ENCODE peak calls at places on chromosomes 3 and 15, in ten cellular contexts. One of them, this sample, is unnamed.

GRCh38 chr3:193782280-193782654 is 189.3 kb downstream of the OPA1 start:
- DNase-seq in HFFc6: no peak
- DNase-seq in stimulated activated CD4-positive, alpha-beta T cell treated with anti-CD3 and anti-CD28 coated beads, Interleukin-2, amount 100 ng/mL, for 48 hours: no peak
- DNase-seq in suprapubic skin: no peak
- DNase-seq in NCI-H510A: no peak
- DNase-seq in type B pancreatic cell: no peak
- DNase-seq in activated naive CD8-positive, alpha-beta T cell treated with anti-CD3 and anti-CD28 coated beads for 36 hours: no peak
- DNase-seq in uterus: no peak
- DNase-seq in activated T-cell treated with anti-CD3 and anti-CD28 coated beads for 48 hours: no peak
- DNase-seq in Caki2: peak; percentile 92
- DNase-seq in this sample: no peak

GRCh38 chr3:75781079-75781745 is 4.1 kb downstream of the ZNF717 start:
- DNase-seq in uterus: no peak
- DNase-seq in activated naive CD8-positive, alpha-beta T cell treated with anti-CD3 and anti-CD28 coated beads for 36 hours: no peak
- DNase-seq in type B pancreatic cell: no peak
- DNase-seq in Caki2: no peak
- DNase-seq in HFFc6: no peak
- DNase-seq in activated T-cell treated with anti-CD3 and anti-CD28 coated beads for 48 hours: no peak
- DNase-seq in stimulated activated CD4-positive, alpha-beta T cell treated with anti-CD3 and anti-CD28 coated beads, Interleukin-2, amount 100 ng/mL, for 48 hours: no peak
- DNase-seq in NCI-H510A: no peak
- DNase-seq in suprapubic skin: no peak
- DNase-seq in this sample: no peak

GRCh38 chr3:117842086-117842485 is 1132.5 kb downstream of the TUSC7 start:
- DNase-seq in HFFc6: no peak
- DNase-seq in NCI-H510A: no peak
- DNase-seq in activated T-cell treated with anti-CD3 and anti-CD28 coated beads for 48 hours: no peak
- DNase-seq in suprapubic skin: no peak
- DNase-seq in Caki2: no peak
- DNase-seq in stimulated activated CD4-positive, alpha-beta T cell treated with anti-CD3 and anti-CD28 coated beads, Interleukin-2, amount 100 ng/mL, for 48 hours: no peak
- DNase-seq in type B pancreatic cell: no peak
- DNase-seq in uterus: no peak
- DNase-seq in activated naive CD8-positive, alpha-beta T cell treated with anti-CD3 and anti-CD28 coated beads for 36 hours: no peak
- DNase-seq in this sample: no peak

GRCh38 chr3:184781801-184782200 is 30.2 kb upstream of the VPS8 start:
- DNase-seq in stimulated activated CD4-positive, alpha-beta T cell treated with anti-CD3 and anti-CD28 coated beads, Interleukin-2, amount 100 ng/mL, for 48 hours: no peak
- DNase-seq in NCI-H510A: no peak
- DNase-seq in activated T-cell treated with anti-CD3 and anti-CD28 coated beads for 48 hours: no peak
- DNase-seq in activated naive CD8-positive, alpha-beta T cell treated with anti-CD3 and anti-CD28 coated beads for 36 hours: no peak
- DNase-seq in Caki2: no peak
- DNase-seq in HFFc6: no peak
- DNase-seq in uterus: no peak
- DNase-seq in type B pancreatic cell: no peak
- DNase-seq in suprapubic skin: no peak
- DNase-seq in this sample: no peak

GRCh38 chr3:71080517-71081083 is 502.9 kb downstream of the FOXP1 start:
- DNase-seq in suprapubic skin: no peak
- DNase-seq in type B pancreatic cell: no peak
- DNase-seq in stimulated activated CD4-positive, alpha-beta T cell treated with anti-CD3 and anti-CD28 coated beads, Interleukin-2, amount 100 ng/mL, for 48 hours: no peak
- DNase-seq in activated naive CD8-positive, alpha-beta T cell treated with anti-CD3 and anti-CD28 coated beads for 36 hours: no peak
- DNase-seq in HFFc6: no peak
- DNase-seq in activated T-cell treated with anti-CD3 and anti-CD28 coated beads for 48 hours: no peak
- DNase-seq in Caki2: peak; percentile 49
- DNase-seq in uterus: no peak
- DNase-seq in NCI-H510A: no peak
- DNase-seq in this sample: no peak

GRCh38 chr3:194671511-194671899 is 486 bp downstream of the LSG1 start:
- DNase-seq in activated naive CD8-positive, alpha-beta T cell treated with anti-CD3 and anti-CD28 coated beads for 36 hours: no peak
- DNase-seq in activated T-cell treated with anti-CD3 and anti-CD28 coated beads for 48 hours: no peak
- DNase-seq in Caki2: peak; percentile 55
- DNase-seq in NCI-H510A: peak; percentile 4
- DNase-seq in suprapubic skin: no peak
- DNase-seq in HFFc6: peak; percentile 59
- DNase-seq in uterus: no peak
- DNase-seq in stimulated activated CD4-positive, alpha-beta T cell treated with anti-CD3 and anti-CD28 coated beads, Interleukin-2, amount 100 ng/mL, for 48 hours: no peak
- DNase-seq in type B pancreatic cell: no peak
- DNase-seq in this sample: no peak

GRCh38 chr15:28904541-28905303 is 18.9 kb downstream of the APBA2 start:
- DNase-seq in HFFc6: no peak
- DNase-seq in NCI-H510A: no peak
- DNase-seq in uterus: no peak
- DNase-seq in suprapubic skin: peak; percentile 26
- DNase-seq in activated T-cell treated with anti-CD3 and anti-CD28 coated beads for 48 hours: no peak
- DNase-seq in Caki2: no peak
- DNase-seq in activated naive CD8-positive, alpha-beta T cell treated with anti-CD3 and anti-CD28 coated beads for 36 hours: no peak
- DNase-seq in stimulated activated CD4-positive, alpha-beta T cell treated with anti-CD3 and anti-CD28 coated beads, Interleukin-2, amount 100 ng/mL, for 48 hours: no peak
- DNase-seq in type B pancreatic cell: no peak
- DNase-seq in this sample: no peak

GRCh38 chr3:13470894-13471574 is 9.1 kb upstream of the HDAC11 start:
- DNase-seq in type B pancreatic cell: no peak
- DNase-seq in uterus: no peak
- DNase-seq in activated T-cell treated with anti-CD3 and anti-CD28 coated beads for 48 hours: no peak
- DNase-seq in NCI-H510A: no peak
- DNase-seq in stimulated activated CD4-positive, alpha-beta T cell treated with anti-CD3 and anti-CD28 coated beads, Interleukin-2, amount 100 ng/mL, for 48 hours: no peak
- DNase-seq in activated naive CD8-positive, alpha-beta T cell treated with anti-CD3 and anti-CD28 coated beads for 36 hours: no peak
- DNase-seq in HFFc6: no peak
- DNase-seq in suprapubic skin: no peak
- DNase-seq in Caki2: peak; percentile 24
- DNase-seq in this sample: no peak

GRCh38 chr3:12986986-12987385 is 86.2 kb downstream of the IQSEC1 start:
- DNase-seq in HFFc6: no peak
- DNase-seq in stimulated activated CD4-positive, alpha-beta T cell treated with anti-CD3 and anti-CD28 coated beads, Interleukin-2, amount 100 ng/mL, for 48 hours: no peak
- DNase-seq in uterus: no peak
- DNase-seq in activated T-cell treated with anti-CD3 and anti-CD28 coated beads for 48 hours: no peak
- DNase-seq in Caki2: no peak
- DNase-seq in NCI-H510A: peak; percentile 53
- DNase-seq in type B pancreatic cell: no peak
- DNase-seq in suprapubic skin: no peak
- DNase-seq in activated naive CD8-positive, alpha-beta T cell treated with anti-CD3 and anti-CD28 coated beads for 36 hours: no peak
- DNase-seq in this sample: no peak

GRCh38 chr3:32297366-32297765 is 58.9 kb downstream of the CMTM8 start:
- DNase-seq in Caki2: no peak
- DNase-seq in activated T-cell treated with anti-CD3 and anti-CD28 coated beads for 48 hours: peak; percentile 46
- DNase-seq in type B pancreatic cell: no peak
- DNase-seq in NCI-H510A: no peak
- DNase-seq in activated naive CD8-positive, alpha-beta T cell treated with anti-CD3 and anti-CD28 coated beads for 36 hours: no peak
- DNase-seq in stimulated activated CD4-positive, alpha-beta T cell treated with anti-CD3 and anti-CD28 coated beads, Interleukin-2, amount 100 ng/mL, for 48 hours: peak; percentile 27
- DNase-seq in HFFc6: no peak
- DNase-seq in suprapubic skin: no peak
- DNase-seq in uterus: no peak
- DNase-seq in this sample: no peak

GRCh38 chr3:159892171-159892791 is 96.4 kb upstream of the IL12A start:
- DNase-seq in type B pancreatic cell: no peak
- DNase-seq in uterus: no peak
- DNase-seq in NCI-H510A: no peak
- DNase-seq in activated T-cell treated with anti-CD3 and anti-CD28 coated beads for 48 hours: no peak
- DNase-seq in activated naive CD8-positive, alpha-beta T cell treated with anti-CD3 and anti-CD28 coated beads for 36 hours: no peak
- DNase-seq in stimulated activated CD4-positive, alpha-beta T cell treated with anti-CD3 and anti-CD28 coated beads, Interleukin-2, amount 100 ng/mL, for 48 hours: no peak
- DNase-seq in suprapubic skin: no peak
- DNase-seq in HFFc6: no peak
- DNase-seq in Caki2: no peak
- DNase-seq in this sample: no peak

GRCh38 chr15:38130739-38131498 is 121.7 kb upstream of the SPRED1 start:
- DNase-seq in NCI-H510A: no peak
- DNase-seq in suprapubic skin: peak; percentile 89
- DNase-seq in Caki2: no peak
- DNase-seq in type B pancreatic cell: no peak
- DNase-seq in uterus: peak; percentile 95
- DNase-seq in activated T-cell treated with anti-CD3 and anti-CD28 coated beads for 48 hours: no peak
- DNase-seq in stimulated activated CD4-positive, alpha-beta T cell treated with anti-CD3 and anti-CD28 coated beads, Interleukin-2, amount 100 ng/mL, for 48 hours: no peak
- DNase-seq in HFFc6: peak; percentile 96
- DNase-seq in activated naive CD8-positive, alpha-beta T cell treated with anti-CD3 and anti-CD28 coated beads for 36 hours: no peak
- DNase-seq in this sample: no peak

GRCh38 chr3:98982336-98982735 is 80.8 kb upstream of the DCBLD2 start:
- DNase-seq in stimulated activated CD4-positive, alpha-beta T cell treated with anti-CD3 and anti-CD28 coated beads, Interleukin-2, amount 100 ng/mL, for 48 hours: no peak
- DNase-seq in NCI-H510A: no peak
- DNase-seq in suprapubic skin: no peak
- DNase-seq in activated naive CD8-positive, alpha-beta T cell treated with anti-CD3 and anti-CD28 coated beads for 36 hours: no peak
- DNase-seq in uterus: no peak
- DNase-seq in activated T-cell treated with anti-CD3 and anti-CD28 coated beads for 48 hours: no peak
- DNase-seq in Caki2: no peak
- DNase-seq in type B pancreatic cell: no peak
- DNase-seq in HFFc6: no peak
- DNase-seq in this sample: no peak

GRCh38 chr3:183506674-183507290 is 48.7 kb downstream of the KLHL6 start:
- DNase-seq in stimulated activated CD4-positive, alpha-beta T cell treated with anti-CD3 and anti-CD28 coated beads, Interleukin-2, amount 100 ng/mL, for 48 hours: no peak
- DNase-seq in NCI-H510A: no peak
- DNase-seq in activated T-cell treated with anti-CD3 and anti-CD28 coated beads for 48 hours: no peak
- DNase-seq in HFFc6: no peak
- DNase-seq in Caki2: no peak
- DNase-seq in type B pancreatic cell: no peak
- DNase-seq in suprapubic skin: no peak
- DNase-seq in uterus: no peak
- DNase-seq in activated naive CD8-positive, alpha-beta T cell treated with anti-CD3 and anti-CD28 coated beads for 36 hours: no peak
- DNase-seq in this sample: no peak

GRCh38 chr3:183774631-183775030 is 50.7 kb downstream of the MAP6D1 start:
- DNase-seq in type B pancreatic cell: no peak
- DNase-seq in suprapubic skin: no peak
- DNase-seq in uterus: no peak
- DNase-seq in Caki2: no peak
- DNase-seq in HFFc6: peak; percentile 63
- DNase-seq in activated naive CD8-positive, alpha-beta T cell treated with anti-CD3 and anti-CD28 coated beads for 36 hours: no peak
- DNase-seq in activated T-cell treated with anti-CD3 and anti-CD28 coated beads for 48 hours: no peak
- DNase-seq in stimulated activated CD4-positive, alpha-beta T cell treated with anti-CD3 and anti-CD28 coated beads, Interleukin-2, amount 100 ng/mL, for 48 hours: no peak
- DNase-seq in NCI-H510A: no peak
- DNase-seq in this sample: no peak

GRCh38 chr15:83108266-83109219 is 1.1 kb downstream of the TM6SF1 start:
- DNase-seq in activated naive CD8-positive, alpha-beta T cell treated with anti-CD3 and anti-CD28 coated beads for 36 hours: peak; percentile 26
- DNase-seq in suprapubic skin: no peak
- DNase-seq in Caki2: no peak
- DNase-seq in HFFc6: no peak
- DNase-seq in activated T-cell treated with anti-CD3 and anti-CD28 coated beads for 48 hours: no peak
- DNase-seq in type B pancreatic cell: no peak
- DNase-seq in stimulated activated CD4-positive, alpha-beta T cell treated with anti-CD3 and anti-CD28 coated beads, Interleukin-2, amount 100 ng/mL, for 48 hours: no peak
- DNase-seq in NCI-H510A: no peak
- DNase-seq in uterus: peak; percentile 39
- DNase-seq in this sample: no peak

GRCh38 chr3:113086506-113087461 is 96.0 kb downstream of the GTPBP8 start:
- DNase-seq in uterus: no peak
- DNase-seq in suprapubic skin: no peak
- DNase-seq in type B pancreatic cell: no peak
- DNase-seq in stimulated activated CD4-positive, alpha-beta T cell treated with anti-CD3 and anti-CD28 coated beads, Interleukin-2, amount 100 ng/mL, for 48 hours: no peak
- DNase-seq in NCI-H510A: no peak
- DNase-seq in activated naive CD8-positive, alpha-beta T cell treated with anti-CD3 and anti-CD28 coated beads for 36 hours: no peak
- DNase-seq in activated T-cell treated with anti-CD3 and anti-CD28 coated beads for 48 hours: no peak
- DNase-seq in HFFc6: no peak
- DNase-seq in Caki2: no peak
- DNase-seq in this sample: no peak

GRCh38 chr3:110419571-110419970 is 652.0 kb upstream of the NECTIN3 start:
- DNase-seq in uterus: no peak
- DNase-seq in HFFc6: peak; percentile 36
- DNase-seq in stimulated activated CD4-positive, alpha-beta T cell treated with anti-CD3 and anti-CD28 coated beads, Interleukin-2, amount 100 ng/mL, for 48 hours: no peak
- DNase-seq in NCI-H510A: no peak
- DNase-seq in type B pancreatic cell: no peak
- DNase-seq in suprapubic skin: no peak
- DNase-seq in activated T-cell treated with anti-CD3 and anti-CD28 coated beads for 48 hours: no peak
- DNase-seq in Caki2: no peak
- DNase-seq in activated naive CD8-positive, alpha-beta T cell treated with anti-CD3 and anti-CD28 coated beads for 36 hours: no peak
- DNase-seq in this sample: no peak

GRCh38 chr15:101255615-101256350 is 3.9 kb upstream of the CHSY1 start:
- DNase-seq in type B pancreatic cell: no peak
- DNase-seq in NCI-H510A: no peak
- DNase-seq in stimulated activated CD4-positive, alpha-beta T cell treated with anti-CD3 and anti-CD28 coated beads, Interleukin-2, amount 100 ng/mL, for 48 hours: no peak
- DNase-seq in HFFc6: no peak
- DNase-seq in activated naive CD8-positive, alpha-beta T cell treated with anti-CD3 and anti-CD28 coated beads for 36 hours: no peak
- DNase-seq in suprapubic skin: no peak
- DNase-seq in Caki2: no peak
- DNase-seq in uterus: no peak
- DNase-seq in activated T-cell treated with anti-CD3 and anti-CD28 coated beads for 48 hours: no peak
- DNase-seq in this sample: no peak

GRCh38 chr3:138328341-138328740 is 1.3 kb downstream of the NME9 start:
- DNase-seq in NCI-H510A: no peak
- DNase-seq in Caki2: no peak
- DNase-seq in uterus: no peak
- DNase-seq in activated T-cell treated with anti-CD3 and anti-CD28 coated beads for 48 hours: no peak
- DNase-seq in HFFc6: peak; percentile 22
- DNase-seq in suprapubic skin: no peak
- DNase-seq in stimulated activated CD4-positive, alpha-beta T cell treated with anti-CD3 and anti-CD28 coated beads, Interleukin-2, amount 100 ng/mL, for 48 hours: no peak
- DNase-seq in activated naive CD8-positive, alpha-beta T cell treated with anti-CD3 and anti-CD28 coated beads for 36 hours: no peak
- DNase-seq in type B pancreatic cell: no peak
- DNase-seq in this sample: peak; percentile 4

GRCh38 chr3:146692254-146692653 is 87.1 kb upstream of the PLSCR5 start:
- DNase-seq in activated naive CD8-positive, alpha-beta T cell treated with anti-CD3 and anti-CD28 coated beads for 36 hours: no peak
- DNase-seq in NCI-H510A: no peak
- DNase-seq in stimulated activated CD4-positive, alpha-beta T cell treated with anti-CD3 and anti-CD28 coated beads, Interleukin-2, amount 100 ng/mL, for 48 hours: no peak
- DNase-seq in type B pancreatic cell: no peak
- DNase-seq in activated T-cell treated with anti-CD3 and anti-CD28 coated beads for 48 hours: no peak
- DNase-seq in uterus: no peak
- DNase-seq in Caki2: no peak
- DNase-seq in HFFc6: no peak
- DNase-seq in suprapubic skin: no peak
- DNase-seq in this sample: no peak

GRCh38 chr3:114092151-114093000 is 35.8 kb downstream of the QTRT2 start:
- DNase-seq in HFFc6: no peak
- DNase-seq in NCI-H510A: no peak
- DNase-seq in uterus: peak; percentile 21
- DNase-seq in stimulated activated CD4-positive, alpha-beta T cell treated with anti-CD3 and anti-CD28 coated beads, Interleukin-2, amount 100 ng/mL, for 48 hours: no peak
- DNase-seq in Caki2: no peak
- DNase-seq in activated T-cell treated with anti-CD3 and anti-CD28 coated beads for 48 hours: no peak
- DNase-seq in activated naive CD8-positive, alpha-beta T cell treated with anti-CD3 and anti-CD28 coated beads for 36 hours: no peak
- DNase-seq in type B pancreatic cell: no peak
- DNase-seq in suprapubic skin: no peak
- DNase-seq in this sample: no peak

This sample was measured in osteocyte.